ENCODE peak calls at places on chromosomes 13 and 19, in four cellular contexts. One of them, this sample, is unnamed.

GRCh38 chr13:64538711-64539110 is 2691.4 kb downstream of the PCDH9 start:
- DNase-seq in aorta: no peak
- DNase-seq in psoas muscle: no peak
- DNase-seq in lower lobe of right lung: no peak
- DNase-seq in this sample: no peak

GRCh38 chr13:28476919-28477708 is 17.8 kb downstream of the FLT1 start:
- DNase-seq in psoas muscle: no peak
- DNase-seq in aorta: no peak
- DNase-seq in lower lobe of right lung: no peak
- DNase-seq in this sample: no peak

GRCh38 chr13:22080832-22081231 is 410.0 kb downstream of the FGF9 start:
- DNase-seq in lower lobe of right lung: no peak
- DNase-seq in psoas muscle: no peak
- DNase-seq in aorta: no peak
- DNase-seq in this sample: no peak

GRCh38 chr13:33508060-33508459 is 222.5 kb upstream of the STARD13 start:
- DNase-seq in aorta: no peak
- DNase-seq in lower lobe of right lung: no peak
- DNase-seq in psoas muscle: no peak
- DNase-seq in this sample: no peak

GRCh38 chr13:82566864-82567263 is 1315.4 kb downstream of the SLITRK1 start:
- DNase-seq in psoas muscle: no peak
- DNase-seq in lower lobe of right lung: no peak
- DNase-seq in aorta: no peak
- DNase-seq in this sample: no peak

GRCh38 chr13:19957320-19958118 is 1.0 kb upstream of the ZMYM2 start:
- DNase-seq in lower lobe of right lung: peak; percentile 83
- DNase-seq in psoas muscle: peak; percentile 67
- DNase-seq in aorta: peak; percentile 89
- DNase-seq in this sample: peak; percentile 94

GRCh38 chr13:49784886-49785570 is 7.5 kb downstream of the KPNA3 start:
- DNase-seq in psoas muscle: no peak
- DNase-seq in aorta: no peak
- DNase-seq in lower lobe of right lung: no peak
- DNase-seq in this sample: no peak

GRCh38 chr13:60583911-60584753 is 187.1 kb downstream of the TDRD3 start:
- DNase-seq in aorta: no peak
- DNase-seq in psoas muscle: no peak
- DNase-seq in lower lobe of right lung: no peak
- DNase-seq in this sample: peak; percentile 19

GRCh38 chr13:41564046-41564445 is 106.7 kb downstream of the RGCC start:
- DNase-seq in psoas muscle: no peak
- DNase-seq in aorta: no peak
- DNase-seq in lower lobe of right lung: no peak
- DNase-seq in this sample: no peak

GRCh38 chr13:111123221-111123620 is 8.1 kb downstream of the ARHGEF7 start:
- DNase-seq in aorta: no peak
- DNase-seq in lower lobe of right lung: no peak
- DNase-seq in psoas muscle: no peak
- DNase-seq in this sample: no peak

GRCh38 chr13:111122631-111123030 is 7.5 kb downstream of the ARHGEF7 start:
- DNase-seq in lower lobe of right lung: no peak
- DNase-seq in aorta: no peak
- DNase-seq in psoas muscle: no peak
- DNase-seq in this sample: no peak

GRCh38 chr13:111120913-111121312 is 5.8 kb downstream of the ARHGEF7 start:
- DNase-seq in aorta: no peak
- DNase-seq in psoas muscle: no peak
- DNase-seq in lower lobe of right lung: no peak
- DNase-seq in this sample: no peak

GRCh38 chr13:111121421-111121820 is 6.3 kb downstream of the ARHGEF7 start:
- DNase-seq in lower lobe of right lung: no peak
- DNase-seq in aorta: no peak
- DNase-seq in psoas muscle: no peak
- DNase-seq in this sample: no peak

DNA sequence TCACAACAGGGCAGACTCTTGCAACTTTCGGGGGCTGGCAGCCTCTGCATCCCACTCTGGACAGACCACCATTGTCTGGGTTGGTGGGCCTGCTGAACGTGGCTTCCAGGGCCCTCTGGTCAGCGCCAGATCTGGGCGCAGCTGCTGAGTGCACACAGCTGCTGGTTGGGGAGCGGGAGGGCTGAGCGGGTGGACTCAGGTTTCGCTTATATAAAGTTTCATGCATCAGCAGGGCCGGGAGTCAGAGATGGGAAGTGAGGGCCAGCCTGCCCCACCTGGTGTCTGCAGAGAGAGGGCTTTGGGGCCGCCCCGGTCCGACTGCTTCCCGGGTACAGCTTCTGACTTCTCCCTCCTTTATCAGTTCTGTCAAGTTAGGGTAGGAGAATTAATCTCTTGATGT is 6.9 kb downstream of the ARHGEF7 start:
- DNase-seq in psoas muscle: peak; percentile 65
- DNase-seq in aorta: peak; percentile 71
- DNase-seq in lower lobe of right lung: no peak
- DNase-seq in this sample: no peak
- H3K27me3 ChIP-seq in psoas muscle: no peaks in the 10 kb centered on the region
- H3K27me3 ChIP-seq in aorta: no peaks in the 10 kb centered on the region
- H3K27me3 ChIP-seq in lower lobe of right lung: peaks cover 1% of the 10 kb centered on the region
- H3K27me3 ChIP-seq in this sample: no peaks in the 10 kb centered on the region

GRCh38 chr19:54949412-54949811 is 2.1 kb upstream of the NLRP7 start:
- DNase-seq in aorta: no peak
- DNase-seq in psoas muscle: no peak
- DNase-seq in lower lobe of right lung: no peak
- DNase-seq in this sample: no peak

GRCh38 chr19:54952591-54953344 is 5.4 kb upstream of the NLRP7 start:
- DNase-seq in psoas muscle: no peak
- DNase-seq in aorta: no peak
- DNase-seq in lower lobe of right lung: peak; percentile 74
- DNase-seq in this sample: no peak

GRCh38 chr19:54947381-54947780 is at the start of gene NLRP7:
- DNase-seq in lower lobe of right lung: no peak
- DNase-seq in psoas muscle: no peak
- DNase-seq in aorta: no peak
- DNase-seq in this sample: no peak
- H3K4me1 ChIP-seq in lower lobe of right lung: no peaks in the 10 kb centered on the region
- H3K4me1 ChIP-seq in psoas muscle: no peaks in the 10 kb centered on the region
- H3K4me1 ChIP-seq in aorta: no peaks in the 10 kb centered on the region
- H3K4me1 ChIP-seq in this sample: no peaks in the 10 kb centered on the region

GRCh38 chr19:13058951-13059660 is 43.6 kb downstream of the LYL1 start:
- DNase-seq in psoas muscle: no peak
- DNase-seq in lower lobe of right lung: peak; percentile 32
- DNase-seq in aorta: no peak
- DNase-seq in this sample: peak; percentile 51
- H3K27me3 ChIP-seq in psoas muscle: no peaks in the 10 kb centered on the region
- H3K27me3 ChIP-seq in lower lobe of right lung: no peaks in the 10 kb centered on the region
- H3K27me3 ChIP-seq in aorta: no peaks in the 10 kb centered on the region
- H3K27me3 ChIP-seq in this sample: no peaks in the 10 kb centered on the region

GRCh38 chr13:110272651-110273050 is 34.3 kb downstream of the COL4A1 start:
- DNase-seq in psoas muscle: no peak
- DNase-seq in lower lobe of right lung: no peak
- DNase-seq in aorta: no peak
- DNase-seq in this sample: no peak

GRCh38 chr13:110274687-110275086 is 32.3 kb downstream of the COL4A1 start:
- DNase-seq in aorta: no peak
- DNase-seq in lower lobe of right lung: no peak
- DNase-seq in psoas muscle: no peak
- DNase-seq in this sample: no peak

GRCh38 chr13:110272227-110272626 is 34.7 kb downstream of the COL4A1 start:
- DNase-seq in lower lobe of right lung: no peak
- DNase-seq in psoas muscle: no peak
- DNase-seq in aorta: no peak
- DNase-seq in this sample: no peak

GRCh38 chr13:110271313-110271712 is 35.6 kb downstream of the COL4A1 start:
- DNase-seq in lower lobe of right lung: no peak
- DNase-seq in psoas muscle: no peak
- DNase-seq in aorta: no peak
- DNase-seq in this sample: no peak

GRCh38 chr13:110273254-110273653 is 33.7 kb downstream of the COL4A1 start:
- DNase-seq in lower lobe of right lung: no peak
- DNase-seq in psoas muscle: no peak
- DNase-seq in aorta: no peak
- DNase-seq in this sample: no peak
- H3K4me1 ChIP-seq in lower lobe of right lung: peaks cover 25% of the 10 kb centered on the region
- H3K4me1 ChIP-seq in psoas muscle: peaks cover 4% of the 10 kb centered on the region
- H3K4me1 ChIP-seq in aorta: no peaks in the 10 kb centered on the region
- H3K4me1 ChIP-seq in this sample: no peaks in the 10 kb centered on the region

GRCh38 chr19:46229442-46229841 is at the start of gene IGFL1:
- DNase-seq in aorta: no peak
- DNase-seq in psoas muscle: no peak
- DNase-seq in lower lobe of right lung: no peak
- DNase-seq in this sample: no peak
- H3K27me3 ChIP-seq in aorta: no peaks in the 10 kb centered on the region
- H3K27me3 ChIP-seq in psoas muscle: peaks cover 6% of the 10 kb centered on the region
- H3K27me3 ChIP-seq in lower lobe of right lung: peaks cover 7% of the 10 kb centered on the region
- H3K27me3 ChIP-seq in this sample: no peaks in the 10 kb centered on the region

GRCh38 chr19:4007021-4007835 is at the start of gene PIAS4:
- DNase-seq in aorta: peak; percentile 98
- DNase-seq in lower lobe of right lung: peak; percentile 96
- DNase-seq in psoas muscle: peak; percentile 97
- DNase-seq in this sample: peak; percentile 96
- H3K4me1 ChIP-seq in aorta: no peaks in the 10 kb centered on the region
- H3K4me1 ChIP-seq in lower lobe of right lung: peaks cover 41% of the 10 kb centered on the region
- H3K4me1 ChIP-seq in psoas muscle: peaks cover 34% of the 10 kb centered on the region
- H3K4me1 ChIP-seq in this sample: peaks cover 31% of the 10 kb centered on the region

GRCh38 chr19:31357315-31357673 is 8.1 kb upstream of the TSHZ3 start:
- DNase-seq in lower lobe of right lung: no peak
- DNase-seq in psoas muscle: no peak
- DNase-seq in aorta: no peak
- DNase-seq in this sample: no peak
- H3K27me3 ChIP-seq in lower lobe of right lung: peaks cover 71% of the 10 kb centered on the region
- H3K27me3 ChIP-seq in psoas muscle: peaks cover 23% of the 10 kb centered on the region
- H3K27me3 ChIP-seq in aorta: no peaks in the 10 kb centered on the region
- H3K27me3 ChIP-seq in this sample: no peaks in the 10 kb centered on the region

DNA sequence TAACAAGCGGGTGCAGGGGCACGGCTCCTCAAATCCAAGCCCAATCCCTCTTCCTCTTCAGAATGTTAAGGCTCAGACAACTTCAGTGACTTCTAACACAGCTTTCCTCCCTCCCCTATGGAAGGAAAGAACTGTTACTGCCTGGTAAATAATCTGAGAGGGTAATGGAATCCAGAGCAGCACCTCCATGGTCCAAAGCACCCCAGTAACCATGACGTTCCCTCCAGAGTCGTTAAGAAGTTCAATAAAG is 969 bp downstream of the AKT2 start:
- DNase-seq in lower lobe of right lung: no peak
- DNase-seq in aorta: no peak
- DNase-seq in psoas muscle: no peak
- DNase-seq in this sample: no peak
- H3K4me1 ChIP-seq in lower lobe of right lung: peaks cover 56% of the 10 kb centered on the region
- H3K4me1 ChIP-seq in aorta: no peaks in the 10 kb centered on the region
- H3K4me1 ChIP-seq in psoas muscle: peaks cover 50% of the 10 kb centered on the region
- H3K4me1 ChIP-seq in this sample: peaks cover 64% of the 10 kb centered on the region

GRCh38 chr19:42066075-42066754 is 3.8 kb downstream of the GRIK5 start:
- DNase-seq in aorta: no peak
- DNase-seq in lower lobe of right lung: no peak
- DNase-seq in psoas muscle: no peak
- DNase-seq in this sample: peak; percentile 37
- H3K27me3 ChIP-seq in aorta: no peaks in the 10 kb centered on the region
- H3K27me3 ChIP-seq in lower lobe of right lung: peaks cover 43% of the 10 kb centered on the region
- H3K27me3 ChIP-seq in psoas muscle: peaks cover 18% of the 10 kb centered on the region
- H3K27me3 ChIP-seq in this sample: no peaks in the 10 kb centered on the region

This sample was measured in testis.